ENCODE peak calls at places on chromosomes 3 and 15, in four cellular contexts. Z is GM12878, I is tibial nerve, X is sigmoid colon. H is an unnamed sample. For H3K9me3, the result is how much of the 10 kb centered on the place peaks cover.

GRCh38 chr3:161548301-161548700 is 51.7 kb downstream of the OTOL1 start:
- DNase-seq in I (no peak), X (no peak), Z (no peak), H (no peak)

GRCh38 chr3:149452036-149452435 is 22.5 kb upstream of the TM4SF4 start:
- DNase-seq in Z (no peak), X (no peak), I (no peak), H (no peak)

GRCh38 chr3:117149577-117149976 is 440.0 kb downstream of the TUSC7 start:
- DNase-seq in Z (no peak), X (no peak), I (no peak), H (no peak)

GRCh38 chr3:191260431-191261303 is 61.6 kb downstream of the OSTN start:
- DNase-seq in Z (no peak), X (no peak), I (no peak), H (no peak)

GRCh38 chr3:188673509-188674239 is 498.1 kb upstream of the TPRG1 start:
- DNase-seq in X (no peak), I (no peak), Z (no peak), H (no peak)

GRCh38 chr3:188446791-188447190 is 292.8 kb downstream of the LPP start:
- DNase-seq in X (no peak), I (no peak), Z (no peak), H (no peak)

GRCh38 chr3:62159693-62160092 is 213.7 kb downstream of the FEZF2 start:
- DNase-seq in Z (no peak), X (peak), I (peak), H (peak)

GRCh38 chr3:196969660-196970546 is 1.3 kb upstream of the PIGZ start:
- DNase-seq in I (no peak), Z (no peak), X (no peak), H (peak)

GRCh38 chr15:94965593-94965992 is 734.2 kb downstream of the MCTP2 start:
- DNase-seq in Z (no peak), I (no peak), X (no peak), H (no peak)

GRCh38 chr3:59774613-59775012 is 724.8 kb upstream of the CFAP20DC start:
- DNase-seq in X (no peak), Z (no peak), I (no peak), H (no peak)

GRCh38 chr3:197080344-197080743 is 50.7 kb upstream of the MELTF start:
- DNase-seq in X (no peak), I (no peak), Z (no peak), H (no peak)

DNA sequence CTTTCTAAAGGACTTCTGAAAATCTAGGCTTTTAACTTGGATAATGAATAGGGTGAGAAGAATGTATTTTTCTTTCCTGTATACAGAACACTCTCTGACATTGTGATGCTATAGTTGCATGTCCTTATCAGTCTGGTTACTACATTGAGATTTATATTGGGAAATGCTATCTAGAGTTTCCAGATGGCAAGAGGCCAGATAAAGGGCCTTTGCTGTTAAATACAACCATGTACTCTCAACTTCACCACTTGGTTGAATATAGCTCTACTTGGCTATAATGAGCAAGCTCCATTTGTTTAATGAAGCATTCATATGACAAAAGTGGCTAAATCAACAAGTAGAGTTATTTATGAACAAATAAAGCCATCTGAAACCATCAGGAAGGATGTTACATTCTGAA is 91.0 kb downstream of the IGSF11 start:
- DNase-seq in X (no peak), I (no peak), Z (no peak), H (no peak)
- TF ChIP-seq EP300 in X (no peak), I (no peak), Z (no peak), H (no peak)

GRCh38 chr3:6989608-6990291 is 128.8 kb downstream of the GRM7 start:
- DNase-seq in X (no peak), I (no peak), Z (no peak), H (no peak)
- H3K9me3 ChIP-seq in X (under half), I (under half), Z (under half), H (under half)

DNA sequence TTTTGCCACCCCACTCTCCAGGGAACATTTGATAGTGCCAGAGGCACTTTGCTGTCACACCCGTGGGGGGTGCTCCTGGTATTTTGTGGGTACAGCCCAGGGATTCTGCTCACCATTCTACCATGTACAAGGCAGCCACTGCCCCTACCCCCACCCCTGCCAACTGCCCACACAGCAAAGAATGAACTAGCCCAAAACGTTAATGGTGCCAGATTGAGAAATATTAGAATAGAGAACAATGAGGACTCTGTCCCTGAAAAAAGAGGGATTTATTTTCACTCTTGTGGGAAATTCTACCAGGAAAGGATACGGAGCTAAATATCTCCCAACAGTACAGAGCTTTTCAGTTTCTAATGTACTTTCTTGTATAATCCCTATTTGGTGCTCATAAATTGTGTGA is 154.5 kb upstream of the SUCLG2 start:
- DNase-seq in I (peak), Z (no peak), X (no peak), H (no peak)
- TF ChIP-seq EP300 in I (no peak), Z (no peak), X (no peak), H (no peak)

GRCh38 chr3:72641072-72641471 is 207.2 kb downstream of the SHQ1 start:
- DNase-seq in Z (no peak), X (no peak), I (no peak), H (no peak)

GRCh38 chr3:72641684-72642083 is 206.6 kb downstream of the SHQ1 start:
- DNase-seq in X (no peak), Z (no peak), I (no peak), H (no peak)

GRCh38 chr3:72635551-72635950 is 212.7 kb downstream of the SHQ1 start:
- DNase-seq in X (no peak), I (no peak), Z (no peak), H (no peak)

GRCh38 chr3:72636947-72637647 is 211.1 kb downstream of the SHQ1 start:
- DNase-seq in I (no peak), X (no peak), Z (no peak), H (no peak)

GRCh38 chr3:72639736-72640135 is 208.5 kb downstream of the SHQ1 start:
- DNase-seq in I (no peak), X (no peak), Z (no peak), H (no peak)
- H3K9me3 ChIP-seq in I (under half), X (under half), Z (under half), H (under half)

H was measured in transverse colon.